ENCODE peak calls at places on chromosomes 6 and 20, in four cellular contexts. C is tibial nerve, M is gastrocnemius medialis, V is ovary. U is an unnamed sample. For H3K27me3 and H3K4me1, the result is how much of the 10 kb centered on the place peaks cover.

GRCh38 chr6:5466459-5466858 is 205.1 kb downstream of the FARS2 start:
- DNase-seq in V (no peak), M (no peak), C (no peak), U (no peak)

GRCh38 chr20:9311132-9311531 is 203.3 kb upstream of the LAMP5 start:
- DNase-seq in V (no peak), M (no peak), C (no peak), U (no peak)

GRCh38 chr20:35320396-35321126 is 28.3 kb upstream of the FAM83C start:
- DNase-seq in C (no peak), M (no peak), V (no peak), U (no peak)

GRCh38 chr6:96900873-96901272 is 3.2 kb upstream of the NDUFAF4 start:
- DNase-seq in V (no peak), C (no peak), M (no peak), U (no peak)

GRCh38 chr6:124298682-124299081 is 495.0 kb downstream of the NKAIN2 start:
- DNase-seq in V (no peak), M (no peak), C (no peak), U (no peak)

GRCh38 chr6:44831002-44831610 is 443.6 kb downstream of the CDC5L start:
- DNase-seq in M (no peak), V (no peak), C (no peak), U (no peak)

GRCh38 chr20:59159822-59160740 is 3.5 kb upstream of the ZNF831 start:
- DNase-seq in M (no peak), V (no peak), C (no peak), U (no peak)

GRCh38 chr6:116329156-116329555 is 41.6 kb upstream of the DSE start:
- DNase-seq in V (no peak), M (no peak), C (no peak), U (no peak)

GRCh38 chr6:27495386-27496135 is 22.7 kb upstream of the ZNF184 start:
- DNase-seq in C (peak), M (no peak), V (peak), U (peak)

GRCh38 chr6:114342826-114343781 is at the start of gene HS3ST5:
- DNase-seq in C (no peak), M (no peak), V (no peak), U (no peak)

DNA sequence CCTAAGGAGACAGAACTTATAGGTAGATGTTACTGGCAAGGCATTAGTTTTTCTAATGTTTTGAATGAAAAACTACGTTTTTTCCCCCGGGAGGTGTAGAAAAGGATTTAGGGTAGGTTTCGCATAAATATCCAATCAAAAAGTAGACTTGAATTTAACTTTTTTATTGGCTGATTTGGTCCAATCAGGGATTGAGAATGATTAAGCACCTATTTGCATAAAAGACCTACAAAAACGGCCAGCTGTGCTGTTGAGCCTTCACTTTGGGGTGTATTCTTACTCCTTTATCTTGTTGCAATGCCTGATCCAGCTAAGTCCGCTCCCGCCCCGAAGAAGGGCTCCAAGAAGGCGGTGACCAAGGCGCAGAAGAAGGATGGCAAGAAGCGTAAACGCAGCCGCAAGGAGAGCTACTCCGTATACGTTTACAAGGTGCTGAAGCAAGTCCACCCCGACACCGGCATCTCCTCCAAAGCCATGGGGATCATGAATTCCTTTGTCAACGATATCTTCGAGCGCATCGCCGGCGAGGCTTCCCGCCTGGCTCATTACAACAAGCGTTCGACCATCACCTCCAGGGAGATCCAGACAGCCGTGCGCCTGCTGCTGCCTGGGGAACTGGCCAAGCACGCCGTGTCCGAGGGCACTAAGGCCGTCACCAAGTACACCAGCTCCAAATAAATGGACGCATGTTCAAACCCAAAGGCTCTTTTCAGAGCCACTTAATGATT is 113.5 kb upstream of the BTN3A2 start:
- DNase-seq in C (peak), V (no peak), M (no peak), U (no peak)
- TF ChIP-seq POLR2A in C (no peak), V (no peak), M (no peak), U (peak)

GRCh38 chr20:44835661-44836221 is 25.4 kb upstream of the RIMS4 start:
- DNase-seq in V (no peak), C (no peak), M (no peak), U (no peak)
- H3K27me3 ChIP-seq in V (under half), C (under half), M (under half), U (under half)

GRCh38 chr20:57437672-57438330 is 46.6 kb downstream of the RBM38 start:
- DNase-seq in M (peak), C (no peak), V (no peak), U (no peak)

GRCh38 chr20:57439993-57440392 is 48.8 kb downstream of the RBM38 start:
- DNase-seq in M (no peak), C (no peak), V (no peak), U (no peak)

GRCh38 chr20:57439432-57439831 is 48.2 kb downstream of the RBM38 start:
- DNase-seq in C (no peak), M (peak), V (no peak), U (peak)

GRCh38 chr20:57437267-57437666 is 46.1 kb downstream of the RBM38 start:
- DNase-seq in C (no peak), V (no peak), M (no peak), U (no peak)

DNA sequence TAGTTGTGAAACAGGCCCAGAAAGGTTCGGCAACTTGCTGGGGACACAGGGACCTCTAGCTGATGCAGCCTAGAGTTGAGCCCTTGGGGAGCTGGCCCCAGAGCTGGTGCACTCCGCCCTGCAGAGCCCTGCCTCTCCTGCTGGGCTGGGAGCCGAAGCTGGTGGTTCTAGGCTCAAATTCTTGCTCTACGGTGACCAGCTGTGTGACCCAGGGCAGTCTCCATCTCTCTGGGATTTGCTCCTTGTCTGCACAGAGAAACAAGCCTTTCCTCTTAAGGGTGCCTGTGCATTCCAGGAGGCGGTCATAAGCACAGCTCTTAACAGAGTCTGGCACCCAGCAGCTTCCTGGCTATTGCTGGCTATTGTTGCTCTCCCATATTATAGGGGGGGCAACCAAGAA is 47.4 kb downstream of the RBM38 start:
- DNase-seq in C (no peak), V (no peak), M (no peak), U (no peak)
- H3K4me1 ChIP-seq in C (under half), V (under half), M (half or more), U (under half)

DNA sequence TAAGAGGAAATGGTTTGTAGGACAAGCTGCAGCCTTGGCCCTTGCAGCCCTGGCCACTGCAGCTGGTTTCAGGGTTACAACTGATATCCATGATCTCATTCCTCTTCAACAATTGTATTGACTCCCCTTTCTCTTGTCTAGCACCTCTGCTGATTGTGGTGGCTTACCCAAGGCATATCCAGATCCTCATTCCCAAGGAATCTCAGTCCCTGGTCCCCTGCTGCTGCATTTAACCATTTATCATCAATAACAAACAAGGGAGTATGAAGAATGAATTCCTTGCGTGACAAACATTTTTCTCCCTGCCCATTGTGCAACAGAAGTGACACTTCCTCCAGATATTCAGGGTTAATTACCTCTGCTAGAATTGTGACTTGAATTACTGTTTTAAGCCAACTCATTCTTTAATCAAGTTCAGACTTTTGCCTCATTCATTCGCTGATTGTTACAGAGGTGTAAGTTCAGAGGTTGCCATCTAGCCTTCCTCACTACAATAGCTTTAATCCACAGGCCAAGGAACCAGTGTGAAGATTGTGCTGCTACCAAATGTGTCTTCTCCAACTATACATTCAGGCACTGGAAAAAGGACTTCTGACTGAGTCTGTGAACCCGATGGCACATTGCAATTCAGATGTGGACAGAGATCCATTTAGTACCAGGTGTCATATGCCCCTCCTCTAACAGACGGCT is 111.1 kb upstream of the ADGRF1 start:
- DNase-seq in C (no peak), M (no peak), V (no peak), U (no peak)
- TF ChIP-seq POLR2A in C (no peak), M (no peak), V (no peak), U (no peak)

GRCh38 chr20:46001498-46001897 is 7.2 kb upstream of the MMP9 start:
- DNase-seq in V (no peak), C (no peak), M (no peak), U (no peak)
- H3K27me3 ChIP-seq in V (under half), C (half or more), M (under half), U (under half)

U was measured in uterus.